ENCODE peak calls at places on chromosome 14, in nine cellular contexts. T, M, L, G, K, I, A, E and B are unnamed samples.

GRCh38 chr14:104826197-104826857 is 25.4 kb downstream of the ZBTB42 start:
- DNase-seq in T (peak), M (peak), L (peak), G (peak), K (peak), I (peak), A (peak), E (peak), B (peak)

GRCh38 chr14:72513346-72513745 is 380.6 kb downstream of the DPF3 start:
- DNase-seq in T (no peak), M (no peak), L (no peak), G (no peak), K (no peak), I (no peak), A (no peak), E (no peak), B (no peak)

GRCh38 chr14:68011629-68012028 is 192.1 kb downstream of the RAD51B start:
- DNase-seq in T (peak), M (no peak), L (no peak), G (no peak), K (no peak), I (no peak), A (no peak), E (no peak), B (no peak)

GRCh38 chr14:28780843-28781503 is 14.4 kb downstream of the FOXG1 start:
- DNase-seq in T (no peak), M (no peak), L (no peak), G (no peak), K (no peak), I (no peak), A (no peak), E (no peak), B (no peak)

GRCh38 chr14:60632777-60633176 is 16.5 kb downstream of the SIX1 start:
- DNase-seq in T (no peak), M (no peak), L (no peak), G (no peak), K (no peak), I (no peak), A (no peak), E (no peak), B (peak)

GRCh38 chr14:96735509-96735908 is 61.7 kb upstream of the VRK1 start:
- DNase-seq in T (no peak), M (no peak), L (no peak), G (no peak), K (no peak), I (no peak), A (no peak), E (no peak), B (no peak)

GRCh38 chr14:67441672-67442071 is 29.7 kb upstream of the PLEK2 start:
- DNase-seq in T (no peak), M (no peak), L (no peak), G (no peak), K (no peak), I (no peak), A (no peak), E (no peak), B (no peak)

GRCh38 chr14:101721951-101722661 is 39.4 kb upstream of the PPP2R5C start:
- DNase-seq in T (peak), M (peak), L (peak), G (no peak), K (no peak), I (no peak), A (peak), E (no peak), B (no peak)

GRCh38 chr14:90111895-90112534 is 50.2 kb downstream of the KCNK13 start:
- DNase-seq in T (peak), M (no peak), L (no peak), G (peak), K (no peak), I (no peak), A (no peak), E (no peak), B (no peak)

GRCh38 chr14:38504175-38504574 is 248.3 kb upstream of the CLEC14A start:
- DNase-seq in T (no peak), M (no peak), L (no peak), G (no peak), K (no peak), I (no peak), A (no peak), E (no peak), B (no peak)

GRCh38 chr14:75125617-75126016 is 1.2 kb downstream of the NEK9 start:
- DNase-seq in T (peak), M (no peak), L (no peak), G (peak), K (no peak), I (no peak), A (no peak), E (no peak), B (no peak)

GRCh38 chr14:23071244-23071974 is 14.1 kb upstream of the CDH24 start:
- DNase-seq in T (peak), M (peak), L (peak), G (peak), K (peak), I (no peak), A (no peak), E (peak), B (peak)